ENCODE peak calls at places on chromosomes 2 and 18, in seven cellular contexts. C is stimulated activated CD4-positive, alpha-beta T cell treated with anti-CD3 and anti-CD28 coated beads, Interleukin-15, amount 100 ng/mL, for 24 hours; G is renal cortical epithelial cell; L is astrocyte of the spinal cord; D is fibroblast of the conjunctiva; R is activated T-helper 1 cell treated with Interleukin-2 at 50 U/mL for 16 hours; Y is caudate nucleus. M is an unnamed sample.

GRCh38 chr2:237042101-237042500 is 43.6 kb upstream of the COPS8 start:
- DNase-seq in Y (no peak), R (no peak), D (no peak), C (no peak), L (no peak), G (no peak), M (no peak)

GRCh38 chr2:46067501-46068292 is 229.5 kb upstream of the EPAS1 start:
- DNase-seq in Y (no peak), L (peak; percentile 95), D (peak; percentile 88), G (peak; percentile 98), C (no peak), R (no peak), M (no peak)

GRCh38 chr2:236177604-236177966 is 9.4 kb upstream of the GBX2 start:
- DNase-seq in R (no peak), C (peak; percentile 68), L (no peak), Y (no peak), D (no peak), G (no peak), M (peak; percentile 83)

GRCh38 chr2:42072349-42073118 is 24.7 kb downstream of the PKDCC start:
- DNase-seq in G (no peak), D (no peak), C (no peak), L (no peak), R (no peak), Y (no peak), M (no peak)

GRCh38 chr2:3277050-3277747 is 100.4 kb downstream of the EIPR1 start:
- DNase-seq in C (no peak), Y (no peak), G (no peak), D (no peak), L (no peak), R (no peak), M (no peak)

GRCh38 chr18:74784791-74785190 is 187.1 kb downstream of the ZNF407 start:
- DNase-seq in Y (no peak), G (no peak), L (no peak), C (no peak), R (no peak), D (no peak), M (no peak)

GRCh38 chr2:174964404-174964803 is 40.8 kb downstream of the CHN1 start:
- DNase-seq in D (no peak), R (no peak), L (no peak), Y (no peak), G (no peak), C (no peak), M (no peak)

GRCh38 chr18:49225160-49225559 is 235.3 kb downstream of the DYM start:
- DNase-seq in D (no peak), R (no peak), Y (no peak), C (no peak), L (no peak), G (no peak), M (no peak)

GRCh38 chr2:120182019-120182560 is 41.1 kb downstream of the TMEM185B start:
- DNase-seq in R (no peak), Y (no peak), G (no peak), D (no peak), L (no peak), C (no peak), M (no peak)

GRCh38 chr2:8477511-8478132 is 204.2 kb upstream of the ID2 start:
- DNase-seq in C (peak; percentile 37), R (no peak), L (no peak), Y (no peak), D (no peak), G (peak; percentile 98), M (no peak)

GRCh38 chr2:21162615-21162878 is 38.8 kb downstream of the TDRD15 start:
- DNase-seq in R (no peak), C (no peak), D (no peak), L (no peak), G (no peak), Y (no peak), M (no peak)

GRCh38 chr2:237600205-237600846 is 9.8 kb upstream of the RAB17 start:
- DNase-seq in Y (no peak), R (no peak), L (no peak), D (peak; percentile 41), C (no peak), G (no peak), M (peak; percentile 47)

GRCh38 chr2:68964282-68964681 is 10.2 kb upstream of the GKN1 start:
- DNase-seq in C (no peak), D (no peak), L (no peak), G (no peak), R (no peak), Y (no peak), M (no peak)

GRCh38 chr2:12702661-12703121 is 14.0 kb upstream of the TRIB2 start:
- DNase-seq in Y (no peak), D (peak; percentile 72), R (no peak), C (no peak), G (peak; percentile 83), L (peak; percentile 93), M (no peak)

GRCh38 chr2:71244302-71244660 is 17.4 kb upstream of the PAIP2B start:
- DNase-seq in L (no peak), Y (no peak), R (no peak), D (no peak), C (no peak), G (no peak), M (no peak)

GRCh38 chr2:144078802-144079386 is 441.0 kb downstream of the ZEB2 start:
- DNase-seq in L (no peak), Y (no peak), G (no peak), C (no peak), R (no peak), D (no peak), M (no peak)

GRCh38 chr2:237874585-237875161 is 15.2 kb downstream of the RAMP1 start:
- DNase-seq in D (peak; percentile 43), Y (no peak), L (peak; percentile 80), G (peak; percentile 56), R (no peak), C (no peak), M (no peak)

GRCh38 chr18:23857756-23858155 is 156.8 kb upstream of the TTC39C start:
- DNase-seq in D (no peak), L (peak; percentile 29), C (no peak), R (no peak), Y (no peak), G (peak; percentile 47), M (no peak)

GRCh38 chr2:134558208-134558890 is 160.5 kb downstream of the TMEM163 start:
- DNase-seq in Y (no peak), L (no peak), C (no peak), D (no peak), G (no peak), R (no peak), M (no peak)

GRCh38 chr2:158953926-158954763 is 14.3 kb upstream of the TANC1 start:
- DNase-seq in G (peak; percentile 96), L (peak; percentile 93), D (peak; percentile 84), C (peak; percentile 69), Y (no peak), R (no peak), M (no peak)

GRCh38 chr2:86372641-86373502 is 35.4 kb upstream of the REEP1 start:
- DNase-seq in L (peak; percentile 25), Y (no peak), D (peak; percentile 8), R (no peak), C (no peak), G (peak; percentile 50), M (peak; percentile 66)

GRCh38 chr2:149860276-149860921 is 272.8 kb upstream of the MMADHC start:
- DNase-seq in G (peak; percentile 39), C (no peak), L (peak; percentile 99), D (peak; percentile 53), Y (no peak), R (no peak), M (no peak)